ENCODE peak calls at places on chromosome 5, in four cellular contexts. U is A549, F is SK-N-SH, J is transverse colon. O is an unnamed sample.
A peak's percentile ranks its signal among the peaks of the same experiment; 100 is the strongest.

GRCh38 chr5:156556666-156557401 is 229.9 kb downstream of the SGCD start:
- DNase-seq in J (no peak), F (no peak), U (no peak), O (no peak)

GRCh38 chr5:151222769-151223446 is 984 bp downstream of the CCDC69 start:
- DNase-seq in F (no peak), J (peak; percentile 69), U (no peak), O (peak; percentile 37)

GRCh38 chr5:3843691-3844090 is 248.1 kb downstream of the IRX1 start:
- DNase-seq in F (no peak), U (no peak), J (no peak), O (no peak)

GRCh38 chr5:54251981-54252380 is 58.4 kb downstream of the ARL15 start:
- DNase-seq in J (no peak), U (no peak), F (no peak), O (no peak)

GRCh38 chr5:8700222-8700621 is 831.3 kb downstream of the MTRR start:
- DNase-seq in U (no peak), J (peak; percentile 18), F (no peak), O (no peak)

GRCh38 chr5:16539169-16539666 is 73.6 kb upstream of the ZNF622 start:
- DNase-seq in J (peak; percentile 75), U (peak; percentile 65), F (no peak), O (no peak)

GRCh38 chr5:135106610-135107009 is 72.6 kb upstream of the PITX1 start:
- DNase-seq in F (no peak), U (no peak), J (no peak), O (no peak)

GRCh38 chr5:138148811-138149210 is 9.6 kb upstream of the NME5 start:
- DNase-seq in F (no peak), J (peak; percentile 27), U (no peak), O (peak; percentile 11)

GRCh38 chr5:120405923-120406322 is 58.2 kb upstream of the PRR16 start:
- DNase-seq in U (no peak), J (no peak), F (no peak), O (no peak)

GRCh38 chr5:34511481-34511880 is 144.6 kb upstream of the RAI14 start:
- DNase-seq in F (no peak), J (no peak), U (no peak), O (no peak)

DNA sequence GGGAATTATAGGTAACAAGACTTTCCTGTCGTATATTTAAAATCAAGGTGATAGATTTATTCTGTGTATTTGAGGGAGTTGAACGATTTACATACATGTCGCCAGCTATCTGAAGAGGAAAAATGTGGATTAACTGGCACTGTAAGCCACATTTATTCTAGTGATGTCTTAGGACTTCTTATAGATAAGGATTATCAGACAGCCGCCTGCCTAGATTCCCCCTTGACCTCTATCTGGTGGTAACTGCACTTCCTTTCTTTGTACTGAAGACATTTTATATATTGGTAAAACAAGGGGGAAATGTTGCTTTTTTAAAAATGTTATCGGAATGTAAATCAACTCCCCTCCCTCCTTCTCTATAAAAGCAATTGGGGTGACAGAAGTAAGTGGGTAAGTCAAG is 39.3 kb upstream of the F2RL2 start:
- DNase-seq in F (no peak), J (no peak), U (no peak), O (no peak)
- TF ChIP-seq EP300 in F (no peak), J (no peak), U (no peak), O (no peak)

GRCh38 chr5:98416541-98416940 is 356.9 kb upstream of the RGMB start:
- DNase-seq in U (no peak), F (no peak), J (no peak), O (no peak)
- TF ChIP-seq EP300 in U (no peak), F (no peak), J (no peak), O (no peak)

DNA sequence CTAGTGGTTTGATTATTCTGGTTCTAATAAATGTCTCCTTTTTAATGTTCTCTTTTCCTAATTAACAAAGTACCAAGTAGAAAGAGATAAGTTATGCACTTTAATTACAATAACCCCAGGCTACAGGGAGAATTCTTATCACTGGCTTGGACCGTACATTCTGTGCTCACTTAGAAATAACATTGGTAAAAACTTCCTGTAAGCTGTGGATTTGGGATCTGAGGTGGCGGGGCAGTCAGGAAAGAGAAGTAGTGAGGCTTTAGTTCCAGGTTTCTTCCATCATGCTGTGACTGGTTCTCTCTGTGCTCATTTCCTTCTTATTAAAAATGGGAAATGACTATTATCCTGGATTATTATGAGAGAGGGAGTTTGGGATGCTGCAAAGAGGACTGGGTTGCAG is 142.0 kb downstream of the EGFLAM start:
- DNase-seq in J (no peak), U (no peak), F (no peak), O (peak; percentile 30)
- TF ChIP-seq EP300 in J (no peak), U (no peak), F (no peak), O (no peak)

GRCh38 chr5:123549256-123549904 is 37.4 kb downstream of the CSNK1G3 start:
- DNase-seq in F (no peak), U (no peak), J (peak; percentile 34), O (no peak)
- TF ChIP-seq EP300 in F (no peak), U (no peak), J (no peak), O (no peak)

GRCh38 chr5:161047024-161047423 is 195.0 kb upstream of the ATP10B start:
- DNase-seq in F (no peak), J (no peak), U (no peak), O (no peak)

GRCh38 chr5:161051920-161052500 is 200.0 kb upstream of the ATP10B start:
- DNase-seq in F (no peak), U (no peak), J (no peak), O (no peak)
- TF ChIP-seq EP300 in F (no peak), U (no peak), J (no peak), O (no peak)

GRCh38 chr5:132215329-132215728 is 12.3 kb downstream of the P4HA2 start:
- DNase-seq in J (peak; percentile 80), F (peak; percentile 81), U (peak; percentile 17), O (peak; percentile 90)
- TF ChIP-seq EP300 in J (peak; percentile 5), F (peak; percentile 52), U (no peak), O (no peak)

GRCh38 chr5:77620404-77620803 is 18.1 kb downstream of the OTP start:
- DNase-seq in F (no peak), J (no peak), U (no peak), O (no peak)
- TF ChIP-seq EP300 in F (no peak), J (no peak), U (no peak), O (no peak)

GRCh38 chr5:166018716-166019115 is 2272.7 kb upstream of the WWC1 start:
- DNase-seq in U (no peak), F (no peak), J (no peak), O (no peak)

GRCh38 chr5:166014256-166014655 is 2277.2 kb upstream of the WWC1 start:
- DNase-seq in J (no peak), F (no peak), U (no peak), O (no peak)

GRCh38 chr5:166013417-166013816 is 2278.0 kb upstream of the WWC1 start:
- DNase-seq in J (no peak), F (no peak), U (no peak), O (no peak)
- TF ChIP-seq EP300 in J (no peak), F (no peak), U (no peak), O (no peak)